ENCODE peak calls at places on chromosomes 4 and X, in four cellular contexts. L is NCI-H2081, D is OCI-M1, A is PC-3. C is an unnamed sample.

GRCh38 chr4:184955636-184956035 is 62.7 kb upstream of the HELT start:
- DNase-seq in L (no peak), D (no peak), A (no peak), C (no peak)

GRCh38 chr4:4842476-4843441 is 16.7 kb upstream of the MSX1 start:
- DNase-seq in L (no peak), D (no peak), A (no peak), C (no peak)

GRCh38 chr4:77695769-77696168 is 90.1 kb downstream of the CXCL13 start:
- DNase-seq in L (no peak), D (peak), A (peak), C (peak)

GRCh38 chr4:145734051-145734450 is 54.1 kb downstream of the C4orf51 start:
- DNase-seq in L (no peak), D (no peak), A (peak), C (no peak)

GRCh38 chrX:48458711-48459110 is 11.3 kb downstream of the SLC38A5 start:
- DNase-seq in L (no peak), D (no peak), A (no peak), C (no peak)

GRCh38 chrX:71282514-71283408 is 674 bp upstream of the NONO start:
- DNase-seq in L (peak), D (peak), A (no peak), C (no peak)

GRCh38 chrX:107396235-107396634 is 53.2 kb upstream of the FRMPD3 start:
- DNase-seq in L (no peak), D (no peak), A (no peak), C (no peak)

GRCh38 chrX:132740316-132741123 is 217.9 kb downstream of the HS6ST2 start:
- DNase-seq in L (no peak), D (peak), A (peak), C (no peak)

GRCh38 chrX:617891-618290 is 12.7 kb upstream of the SHOX start:
- DNase-seq in L (no peak), D (no peak), A (no peak), C (no peak)

GRCh38 chrX:47204970-47205369 is 11.3 kb downstream of the UBA1 start:
- DNase-seq in L (no peak), D (no peak), A (no peak), C (no peak)

GRCh38 chrX:150465326-150465725 is 102.2 kb downstream of the MAMLD1 start:
- DNase-seq in L (no peak), D (no peak), A (no peak), C (no peak)

GRCh38 chrX:129404670-129405008 is 118.7 kb downstream of the SMARCA1 start:
- DNase-seq in L (no peak), D (no peak), A (no peak), C (no peak)

GRCh38 chr4:25030283-25031076 is at the start of gene LGI2:
- DNase-seq in L (peak), D (no peak), A (peak), C (no peak)

GRCh38 chr4:56311299-56311975 is 75.9 kb downstream of the AASDH start:
- DNase-seq in L (no peak), D (no peak), A (no peak), C (no peak)

GRCh38 chr4:172750910-172751309 is 417.7 kb upstream of the GALNT7 start:
- DNase-seq in L (no peak), D (no peak), A (no peak), C (no peak)

GRCh38 chr4:119025916-119026661 is 109.5 kb upstream of the MYOZ2 start:
- DNase-seq in L (no peak), D (peak), A (peak), C (peak)

GRCh38 chr4:53937327-53937726 is 127.1 kb downstream of the CHIC2 start:
- DNase-seq in L (no peak), D (no peak), A (no peak), C (no peak)

GRCh38 chr4:40231464-40231863 is 34.6 kb downstream of the RHOH start:
- DNase-seq in L (no peak), D (no peak), A (no peak), C (no peak)

GRCh38 chr4:120769227-120769626 is 153.3 kb downstream of the PRDM5 start:
- DNase-seq in L (no peak), D (no peak), A (no peak), C (peak)

GRCh38 chrX:133444952-133445831 is 29.9 kb upstream of the GPC4 start:
- DNase-seq in L (no peak), D (peak), A (peak), C (no peak)

GRCh38 chr4:14636563-14636962 is 365.7 kb upstream of the CPEB2 start:
- DNase-seq in L (no peak), D (no peak), A (no peak), C (no peak)

GRCh38 chr4:5787311-5787710 is 76.3 kb downstream of the EVC start:
- DNase-seq in L (no peak), D (no peak), A (no peak), C (no peak)

GRCh38 chr4:143482753-143483362 is 30.6 kb upstream of the SMARCA5 start:
- DNase-seq in L (no peak), D (peak), A (peak), C (peak)

GRCh38 chr4:83132065-83132464 is 17.5 kb upstream of the PLAC8 start:
- DNase-seq in L (no peak), D (no peak), A (no peak), C (no peak)

GRCh38 chr4:46211406-46211805 is 87.6 kb upstream of the GABRG1 start:
- DNase-seq in L (no peak), D (no peak), A (peak), C (no peak)

GRCh38 chr4:126678608-126679007 is 954.1 kb upstream of the INTU start:
- DNase-seq in L (no peak), D (no peak), A (no peak), C (no peak)

GRCh38 chrX:48665991-48666390 is 17.6 kb upstream of the WAS start:
- DNase-seq in L (no peak), D (no peak), A (peak), C (no peak)

GRCh38 chrX:46185923-46186810 is 359.1 kb downstream of the ZNF674 start:
- DNase-seq in L (no peak), D (no peak), A (peak), C (no peak)

GRCh38 chr4:113276448-113277158 is 227.2 kb downstream of the ANK2 start:
- DNase-seq in L (no peak), D (no peak), A (no peak), C (no peak)

GRCh38 chr4:23028875-23029274 is 336.1 kb downstream of the GBA3 start:
- DNase-seq in L (no peak), D (peak), A (no peak), C (no peak)

GRCh38 chrX:144040793-144041192 is 156.9 kb downstream of the UBE2NL start:
- DNase-seq in L (no peak), D (no peak), A (no peak), C (no peak)

C was measured in stromal cell of bone marrow.